ENCODE peak calls at places on chromosomes 6 and 20, in eight cellular contexts. One of them, this sample, is unnamed.

GRCh38 chr6:95095855-95096254 is 481.5 kb upstream of the MANEA start:
- DNase-seq in mesenteric fat pad: no peak
- DNase-seq in activated naive CD8-positive, alpha-beta T cell treated with anti-CD3 and anti-CD28 coated beads, Interleukin-2, amount 50 U/mL, for 24 hours: no peak
- DNase-seq in AML-193: no peak
- DNase-seq in H54: no peak
- DNase-seq in CD4-positive, CD25-positive, alpha-beta regulatory T cell: no peak
- DNase-seq in COR-L47: no peak
- DNase-seq in neuronal stem cell: no peak
- DNase-seq in this sample: no peak

GRCh38 chr6:42095776-42096541 is 45.6 kb downstream of the TAF8 start:
- DNase-seq in mesenteric fat pad: no peak
- DNase-seq in activated naive CD8-positive, alpha-beta T cell treated with anti-CD3 and anti-CD28 coated beads, Interleukin-2, amount 50 U/mL, for 24 hours: no peak
- DNase-seq in AML-193: no peak
- DNase-seq in H54: no peak
- DNase-seq in CD4-positive, CD25-positive, alpha-beta regulatory T cell: no peak
- DNase-seq in COR-L47: no peak
- DNase-seq in neuronal stem cell: no peak
- DNase-seq in this sample: no peak

GRCh38 chr6:117933471-117933870 is 26.4 kb downstream of the SLC35F1 start:
- DNase-seq in mesenteric fat pad: no peak
- DNase-seq in activated naive CD8-positive, alpha-beta T cell treated with anti-CD3 and anti-CD28 coated beads, Interleukin-2, amount 50 U/mL, for 24 hours: no peak
- DNase-seq in AML-193: no peak
- DNase-seq in H54: no peak
- DNase-seq in CD4-positive, CD25-positive, alpha-beta regulatory T cell: no peak
- DNase-seq in COR-L47: no peak
- DNase-seq in neuronal stem cell: no peak
- DNase-seq in this sample: no peak

GRCh38 chr20:34709836-34710567 is 5.9 kb downstream of the TP53INP2 start:
- DNase-seq in mesenteric fat pad: no peak
- DNase-seq in activated naive CD8-positive, alpha-beta T cell treated with anti-CD3 and anti-CD28 coated beads, Interleukin-2, amount 50 U/mL, for 24 hours: no peak
- DNase-seq in AML-193: peak; percentile 63
- DNase-seq in H54: peak; percentile 48
- DNase-seq in CD4-positive, CD25-positive, alpha-beta regulatory T cell: no peak
- DNase-seq in COR-L47: peak; percentile 76
- DNase-seq in neuronal stem cell: peak; percentile 80
- DNase-seq in this sample: peak; percentile 89

GRCh38 chr6:119261944-119262284 is 87.6 kb downstream of the MAN1A1 start:
- DNase-seq in mesenteric fat pad: no peak
- DNase-seq in activated naive CD8-positive, alpha-beta T cell treated with anti-CD3 and anti-CD28 coated beads, Interleukin-2, amount 50 U/mL, for 24 hours: no peak
- DNase-seq in AML-193: no peak
- DNase-seq in H54: no peak
- DNase-seq in CD4-positive, CD25-positive, alpha-beta regulatory T cell: no peak
- DNase-seq in COR-L47: no peak
- DNase-seq in neuronal stem cell: no peak
- DNase-seq in this sample: no peak

GRCh38 chr20:4729265-4729664 is 7.6 kb downstream of the PRND start:
- DNase-seq in mesenteric fat pad: no peak
- DNase-seq in activated naive CD8-positive, alpha-beta T cell treated with anti-CD3 and anti-CD28 coated beads, Interleukin-2, amount 50 U/mL, for 24 hours: no peak
- DNase-seq in AML-193: no peak
- DNase-seq in H54: no peak
- DNase-seq in CD4-positive, CD25-positive, alpha-beta regulatory T cell: peak; percentile 17
- DNase-seq in COR-L47: no peak
- DNase-seq in neuronal stem cell: no peak
- DNase-seq in this sample: no peak

GRCh38 chr6:170344631-170345576 is 38.3 kb downstream of the FAM120B start:
- DNase-seq in mesenteric fat pad: no peak
- DNase-seq in activated naive CD8-positive, alpha-beta T cell treated with anti-CD3 and anti-CD28 coated beads, Interleukin-2, amount 50 U/mL, for 24 hours: peak; percentile 14
- DNase-seq in AML-193: peak; percentile 10
- DNase-seq in H54: peak; percentile 35
- DNase-seq in CD4-positive, CD25-positive, alpha-beta regulatory T cell: peak; percentile 45
- DNase-seq in COR-L47: no peak
- DNase-seq in neuronal stem cell: no peak
- DNase-seq in this sample: no peak

GRCh38 chr20:16444056-16444777 is 129.0 kb downstream of the KIF16B start:
- DNase-seq in mesenteric fat pad: no peak
- DNase-seq in activated naive CD8-positive, alpha-beta T cell treated with anti-CD3 and anti-CD28 coated beads, Interleukin-2, amount 50 U/mL, for 24 hours: no peak
- DNase-seq in AML-193: no peak
- DNase-seq in H54: no peak
- DNase-seq in CD4-positive, CD25-positive, alpha-beta regulatory T cell: no peak
- DNase-seq in COR-L47: no peak
- DNase-seq in neuronal stem cell: no peak
- DNase-seq in this sample: no peak

GRCh38 chr6:31712296-31712695 is 2.9 kb upstream of the LY6G6D start:
- DNase-seq in mesenteric fat pad: no peak
- DNase-seq in activated naive CD8-positive, alpha-beta T cell treated with anti-CD3 and anti-CD28 coated beads, Interleukin-2, amount 50 U/mL, for 24 hours: no peak
- DNase-seq in AML-193: peak; percentile 48
- DNase-seq in H54: no peak
- DNase-seq in CD4-positive, CD25-positive, alpha-beta regulatory T cell: peak; percentile 63
- DNase-seq in COR-L47: peak; percentile 25
- DNase-seq in neuronal stem cell: no peak
- DNase-seq in this sample: no peak

This sample was measured in coronary artery.